ENCODE peak calls at places on chromosome 7, in six cellular contexts. J is glutamatergic neuron, T is GDM1, I is OCI-LY7, Z is cardiac muscle cell, H is psoas muscle. O is an unnamed sample.

GRCh38 chr7:152338553-152338952 is 97.2 kb downstream of the KMT2C start:
- DNase-seq in J (no peak), T (no peak), I (no peak), Z (peak), H (no peak), O (no peak)

GRCh38 chr7:138890782-138891445 is 90.3 kb downstream of the KIAA1549 start:
- DNase-seq in J (peak), T (no peak), I (no peak), Z (peak), H (peak), O (no peak)

GRCh38 chr7:906776-907157 is 30.4 kb downstream of the GET4 start:
- DNase-seq in J (peak), T (no peak), I (no peak), Z (no peak), H (no peak), O (no peak)

GRCh38 chr7:44150966-44151678 is 10.0 kb upstream of the MYL7 start:
- DNase-seq in J (no peak), T (no peak), I (no peak), Z (no peak), H (no peak), O (no peak)

GRCh38 chr7:28168393-28169158 is 12.0 kb downstream of the JAZF1 start:
- DNase-seq in J (no peak), T (no peak), I (peak), Z (no peak), H (no peak), O (no peak)

GRCh38 chr7:1679326-1679965 is 9.4 kb downstream of the ELFN1 start:
- DNase-seq in J (no peak), T (no peak), I (no peak), Z (no peak), H (no peak), O (no peak)

GRCh38 chr7:5525271-5526189 is 101.9 kb upstream of the TNRC18 start:
- DNase-seq in J (no peak), T (peak), I (peak), Z (peak), H (no peak), O (no peak)

GRCh38 chr7:44159824-44160630 is 18.9 kb upstream of the MYL7 start:
- DNase-seq in J (no peak), T (no peak), I (no peak), Z (no peak), H (no peak), O (no peak)

GRCh38 chr7:10998984-10999757 is 25.5 kb downstream of the PHF14 start:
- DNase-seq in J (no peak), T (no peak), I (no peak), Z (no peak), H (no peak), O (no peak)

GRCh38 chr7:33869176-33869575 is 36.2 kb upstream of the BMPER start:
- DNase-seq in J (no peak), T (no peak), I (no peak), Z (no peak), H (no peak), O (no peak)

GRCh38 chr7:11540271-11540761 is 291.7 kb downstream of the THSD7A start:
- DNase-seq in J (no peak), T (no peak), I (peak), Z (peak), H (no peak), O (no peak)

GRCh38 chr7:25369794-25370193 is 141.5 kb upstream of the NPVF start:
- DNase-seq in J (no peak), T (no peak), I (no peak), Z (no peak), H (peak), O (no peak)

GRCh38 chr7:27064681-27065080 is 31.1 kb downstream of the HOXA1 start:
- DNase-seq in J (no peak), T (no peak), I (no peak), Z (no peak), H (no peak), O (no peak)

GRCh38 chr7:132577206-132578049 is 1.2 kb upstream of the PLXNA4 start:
- DNase-seq in J (peak), T (peak), I (no peak), Z (peak), H (peak), O (peak)

GRCh38 chr7:42359946-42360345 is 122.9 kb upstream of the GLI3 start:
- DNase-seq in J (no peak), T (no peak), I (no peak), Z (no peak), H (no peak), O (no peak)

GRCh38 chr7:150969483-150969874 is 8.6 kb downstream of the KCNH2 start:
- DNase-seq in J (peak), T (no peak), I (no peak), Z (no peak), H (no peak), O (no peak)

GRCh38 chr7:44244282-44244681 is 43.5 kb downstream of the YKT6 start:
- DNase-seq in J (no peak), T (no peak), I (peak), Z (peak), H (no peak), O (no peak)

GRCh38 chr7:6423942-6424701 is 23.6 kb downstream of the DAGLB start:
- DNase-seq in J (peak), T (no peak), I (no peak), Z (no peak), H (peak), O (no peak)

GRCh38 chr7:120799147-120799546 is 58.8 kb downstream of the TSPAN12 start:
- DNase-seq in J (no peak), T (no peak), I (no peak), Z (no peak), H (no peak), O (no peak)

GRCh38 chr7:17530249-17530648 is 231.8 kb downstream of the AHR start:
- DNase-seq in J (no peak), T (no peak), I (no peak), Z (peak), H (no peak), O (no peak)

GRCh38 chr7:47979832-47980181 is 392 bp upstream of the HUS1 start:
- DNase-seq in J (no peak), T (no peak), I (no peak), Z (no peak), H (no peak), O (no peak)

GRCh38 chr7:138024765-138025164 is 22.9 kb upstream of the CREB3L2 start:
- DNase-seq in J (no peak), T (no peak), I (no peak), Z (no peak), H (no peak), O (no peak)

GRCh38 chr7:95525503-95525902 is 39.8 kb downstream of the ASB4 start:
- DNase-seq in J (no peak), T (no peak), I (no peak), Z (no peak), H (no peak), O (no peak)

GRCh38 chr7:155682484-155682883 is 38.0 kb downstream of the RBM33 start:
- DNase-seq in J (no peak), T (no peak), I (no peak), Z (no peak), H (no peak), O (no peak)

GRCh38 chr7:12570529-12571461 is at the start of gene SCIN:
- DNase-seq in J (peak), T (no peak), I (no peak), Z (peak), H (peak), O (peak)

GRCh38 chr7:117068511-117069155 is 115.3 kb downstream of the ST7 start:
- DNase-seq in J (no peak), T (no peak), I (no peak), Z (no peak), H (no peak), O (no peak)

GRCh38 chr7:103636153-103636552 is 190.1 kb upstream of the SLC26A5 start:
- DNase-seq in J (no peak), T (no peak), I (no peak), Z (peak), H (no peak), O (no peak)

GRCh38 chr7:155216475-155217272 is 81.0 kb upstream of the INSIG1 start:
- DNase-seq in J (no peak), T (no peak), I (no peak), Z (no peak), H (no peak), O (no peak)

GRCh38 chr7:41711283-41712064 is 8.6 kb upstream of the INHBA start:
- DNase-seq in J (peak), T (no peak), I (peak), Z (peak), H (no peak), O (no peak)

GRCh38 chr7:20598479-20599419 is 16.7 kb upstream of the ABCB5 start:
- DNase-seq in J (no peak), T (peak), I (peak), Z (peak), H (no peak), O (no peak)

O was measured in anterior cingulate cortex.